ENCODE peak calls at places on chromosome 22, in four cellular contexts. P, K, X and I are unnamed samples.

GRCh38 chr22:46514592-46515207 is 22.7 kb downstream of the CELSR1 start:
- DNase-seq in P (no peak), K (no peak), X (no peak), I (no peak)

GRCh38 chr22:41801147-41801819 is 804 bp downstream of the CCDC134 start:
- DNase-seq in P (no peak), K (no peak), X (no peak), I (no peak)

GRCh38 chr22:21657361-21658118 is 8.3 kb upstream of the PPIL2 start:
- DNase-seq in P (peak), K (peak), X (peak), I (peak)

GRCh38 chr22:41929158-41929896 is 2.7 kb upstream of the TNFRSF13C start:
- DNase-seq in P (no peak), K (no peak), X (no peak), I (no peak)

GRCh38 chr22:43378011-43378704 is 33.7 kb upstream of the MPPED1 start:
- DNase-seq in P (no peak), K (no peak), X (no peak), I (peak)

GRCh38 chr22:49671331-49672012 is 156.2 kb downstream of the BRD1 start:
- DNase-seq in P (no peak), K (no peak), X (no peak), I (no peak)

GRCh38 chr22:41204066-41204465 is 1.0 kb upstream of the L3MBTL2 start:
- DNase-seq in P (no peak), K (no peak), X (no peak), I (peak)

GRCh38 chr22:48640890-48641771 is 1186.5 kb downstream of the BRD1 start:
- DNase-seq in P (no peak), K (no peak), X (no peak), I (no peak)

GRCh38 chr22:42670921-42671709 is 21.9 kb upstream of the CYB5R3 start:
- DNase-seq in P (no peak), K (no peak), X (no peak), I (no peak)

GRCh38 chr22:28441720-28442263 is 237.8 kb downstream of the TTC28 start:
- DNase-seq in P (no peak), K (no peak), X (no peak), I (no peak)

GRCh38 chr22:38238519-38239051 is 34.2 kb downstream of the TMEM184B start:
- DNase-seq in P (no peak), K (no peak), X (peak), I (no peak)

GRCh38 chr22:26547426-26547825 is 35.2 kb upstream of the TFIP11 start:
- DNase-seq in P (no peak), K (peak), X (no peak), I (peak)

GRCh38 chr22:33271390-33272161 is 213.4 kb upstream of the SYN3 start:
- DNase-seq in P (no peak), K (no peak), X (peak), I (peak)

GRCh38 chr22:32444068-32444467 is 20.2 kb downstream of the BPIFC start:
- DNase-seq in P (no peak), K (no peak), X (no peak), I (peak)

GRCh38 chr22:32781695-32782094 is 19.8 kb upstream of the TIMP3 start:
- DNase-seq in P (no peak), K (no peak), X (no peak), I (no peak)

GRCh38 chr22:27507935-27508504 is 293.5 kb downstream of the MN1 start:
- DNase-seq in P (no peak), K (no peak), X (no peak), I (peak)

GRCh38 chr22:49726022-49726681 is 101.5 kb downstream of the BRD1 start:
- DNase-seq in P (no peak), K (no peak), X (no peak), I (no peak)

GRCh38 chr22:36552300-36552699 is 23.3 kb upstream of the EIF3D start:
- DNase-seq in P (no peak), K (no peak), X (no peak), I (peak)